ENCODE peak calls at places on chromosomes 2 and 18, in six cellular contexts. H, E, A, I, Y and T are unnamed samples.

GRCh38 chr18:68840554-68841263 is 42.8 kb downstream of the CCDC102B start:
- DNase-seq in H (no peak), E (peak; percentile 30), A (no peak), I (peak; percentile 86), Y (peak; percentile 23), T (peak; percentile 95)

GRCh38 chr2:189763908-189764661 is 1.5 kb upstream of the OSGEPL1 start:
- DNase-seq in H (peak; percentile 28), E (peak; percentile 7), A (no peak), I (no peak), Y (no peak), T (peak; percentile 60)

GRCh38 chr2:217868911-217869334 is 133.9 kb downstream of the TNS1 start:
- DNase-seq in H (no peak), E (no peak), A (no peak), I (peak; percentile 37), Y (no peak), T (peak; percentile 55)

GRCh38 chr18:7926526-7926925 is 359.4 kb downstream of the PTPRM start:
- DNase-seq in H (no peak), E (peak; percentile 74), A (no peak), I (peak; percentile 48), Y (peak; percentile 64), T (no peak)

GRCh38 chr2:239360421-239361310 is 40.2 kb downstream of the HDAC4 start:
- DNase-seq in H (no peak), E (no peak), A (no peak), I (no peak), Y (no peak), T (no peak)

GRCh38 chr2:96695602-96696001 is 44.3 kb downstream of the LMAN2L start:
- DNase-seq in H (peak; percentile 13), E (no peak), A (no peak), I (no peak), Y (no peak), T (no peak)

GRCh38 chr2:85302106-85302505 is 25.7 kb downstream of the TGOLN2 start:
- DNase-seq in H (no peak), E (no peak), A (no peak), I (no peak), Y (no peak), T (no peak)

GRCh38 chr2:230071421-230071820 is 2.7 kb upstream of the SLC16A14 start:
- DNase-seq in H (no peak), E (no peak), A (no peak), I (no peak), Y (no peak), T (no peak)

GRCh38 chr18:48006415-48007175 is 76.1 kb upstream of the SMAD2 start:
- DNase-seq in H (no peak), E (no peak), A (no peak), I (no peak), Y (no peak), T (no peak)

GRCh38 chr2:197707316-197708213 is 2.4 kb downstream of the MARS2 start:
- DNase-seq in H (peak; percentile 62), E (peak; percentile 69), A (peak; percentile 56), I (peak; percentile 67), Y (peak; percentile 24), T (peak; percentile 80)

GRCh38 chr18:11989966-11990380 is 8.7 kb downstream of the IMPA2 start:
- DNase-seq in H (no peak), E (peak; percentile 41), A (no peak), I (peak; percentile 22), Y (no peak), T (no peak)

GRCh38 chr2:11310212-11310611 is 34.2 kb downstream of the ROCK2 start:
- DNase-seq in H (no peak), E (no peak), A (no peak), I (no peak), Y (no peak), T (peak; percentile 29)

GRCh38 chr2:47041065-47041464 is 114.0 kb downstream of the STPG4 start:
- DNase-seq in H (no peak), E (no peak), A (no peak), I (no peak), Y (no peak), T (no peak)

GRCh38 chr2:111977240-111977639 is 77.8 kb upstream of the TMEM87B start:
- DNase-seq in H (no peak), E (no peak), A (no peak), I (no peak), Y (no peak), T (no peak)

GRCh38 chr2:210170442-210171303 is 536 bp downstream of the KANSL1L start:
- DNase-seq in H (peak; percentile 97), E (peak; percentile 97), A (peak; percentile 96), I (peak; percentile 92), Y (peak; percentile 88), T (peak; percentile 98)

GRCh38 chr18:48264508-48264907 is 144.7 kb downstream of the ZBTB7C start:
- DNase-seq in H (no peak), E (peak; percentile 16), A (no peak), I (no peak), Y (no peak), T (peak; percentile 9)

GRCh38 chr2:17309741-17310339 is 208.4 kb downstream of the RAD51AP2 start:
- DNase-seq in H (peak; percentile 57), E (peak; percentile 94), A (peak; percentile 79), I (peak; percentile 60), Y (peak; percentile 63), T (peak; percentile 63)

GRCh38 chr18:36075862-36076587 is 8.7 kb upstream of the RPRD1A start:
- DNase-seq in H (no peak), E (no peak), A (no peak), I (peak; percentile 48), Y (no peak), T (peak; percentile 82)

GRCh38 chr18:39806519-39806918 is 2148.5 kb upstream of the PIK3C3 start:
- DNase-seq in H (no peak), E (no peak), A (no peak), I (peak; percentile 15), Y (no peak), T (peak; percentile 33)

GRCh38 chr2:182952741-182953450 is 85.4 kb downstream of the NCKAP1 start:
- DNase-seq in H (no peak), E (no peak), A (no peak), I (peak; percentile 20), Y (no peak), T (peak; percentile 65)

GRCh38 chr2:174300114-174300513 is 34.6 kb upstream of the SP9 start:
- DNase-seq in H (no peak), E (no peak), A (no peak), I (no peak), Y (no peak), T (peak; percentile 33)

GRCh38 chr2:222904557-222905258 is 43.9 kb downstream of the ACSL3 start:
- DNase-seq in H (no peak), E (no peak), A (no peak), I (peak; percentile 62), Y (no peak), T (peak; percentile 90)

GRCh38 chr18:57951999-57952774 is 91.8 kb upstream of the NEDD4L start:
- DNase-seq in H (no peak), E (no peak), A (no peak), I (no peak), Y (no peak), T (no peak)
- TF ChIP-seq EZH2phosphoT487 in H (no peak), E (no peak), A (no peak), I (no peak), Y (no peak), T (no peak)

DNA sequence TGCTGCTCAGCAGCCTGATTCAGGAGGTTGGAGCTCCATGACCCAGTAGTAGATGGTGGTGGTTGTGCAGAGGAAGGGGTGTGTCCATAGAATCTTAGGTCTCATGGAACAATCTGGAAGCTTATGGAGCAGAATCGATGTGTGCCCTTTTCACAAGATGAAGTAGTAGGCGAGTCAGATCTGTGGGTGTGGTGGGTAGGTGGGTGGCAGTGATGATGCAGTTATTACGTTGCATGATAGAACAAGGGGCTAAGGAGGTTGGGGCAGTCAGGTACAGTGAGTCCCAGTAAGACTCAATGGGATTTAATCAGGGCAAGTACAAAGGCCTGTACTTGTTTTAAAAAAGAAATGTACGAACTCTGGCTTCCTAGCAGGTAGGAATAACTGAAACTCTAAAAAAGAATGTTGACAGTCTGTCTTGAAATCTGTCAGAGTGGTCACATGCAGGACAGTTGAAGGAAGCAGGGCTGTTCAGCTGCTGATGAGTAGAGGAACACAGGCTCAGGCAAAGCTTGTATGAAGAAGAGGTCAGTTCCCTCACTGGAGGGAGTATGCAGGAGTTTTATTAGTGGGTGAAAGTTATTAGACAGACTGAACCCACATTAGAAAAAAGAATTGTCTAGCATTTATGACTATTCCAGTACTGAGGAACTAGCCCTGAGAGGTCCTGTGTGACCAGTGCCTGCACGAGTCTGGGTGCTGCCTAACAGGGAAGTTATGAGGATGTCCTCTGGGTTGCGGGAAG is 9.3 kb downstream of the TET3 start:
- DNase-seq in H (no peak), E (no peak), A (no peak), I (no peak), Y (no peak), T (peak; percentile 27)
- H3K4me2 ChIP-seq in H (no peak overlapping the region), E (no peak overlapping the region), A (no peak overlapping the region), I (peak overlapping the region; percentile 60), Y (peak overlapping the region; percentile 52), T (peak overlapping the region; percentile 38)

GRCh38 chr2:156891609-156892008 is 365.9 kb upstream of the GALNT5 start:
- DNase-seq in H (no peak), E (no peak), A (no peak), I (no peak), Y (no peak), T (no peak)
- H2AFZ ChIP-seq in H (no peak overlapping the region), E (no peak overlapping the region), A (no peak overlapping the region), I (no peak overlapping the region), Y (peak overlapping the region; percentile 93), T (no peak overlapping the region)

DNA sequence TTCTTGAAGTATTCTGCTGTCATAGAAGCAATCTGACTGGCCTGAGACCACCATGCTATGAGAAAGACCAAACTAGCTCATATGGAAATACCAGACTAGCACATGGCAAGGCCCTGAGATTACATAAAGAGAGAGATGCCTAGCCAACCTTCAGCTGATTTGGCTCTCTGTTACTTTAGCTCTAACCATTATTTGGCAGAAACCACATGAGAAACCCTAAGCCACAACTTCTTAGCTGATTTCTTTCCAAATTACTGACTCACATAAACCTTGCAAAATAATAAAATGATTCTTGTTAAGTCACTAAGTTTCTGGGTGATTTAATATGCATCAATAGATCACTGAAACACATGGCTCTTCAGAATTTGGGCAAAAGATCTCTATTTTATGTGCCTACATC is 295.0 kb upstream of the ZNF521 start:
- DNase-seq in H (no peak), E (no peak), A (no peak), I (no peak), Y (no peak), T (peak; percentile 81)
- TF ChIP-seq EZH2phosphoT487 in H (no peak), E (no peak), A (no peak), I (no peak), Y (no peak), T (no peak)

GRCh38 chr2:144607899-144608477 is 88.1 kb upstream of the ZEB2 start:
- DNase-seq in H (no peak), E (no peak), A (peak; percentile 12), I (no peak), Y (no peak), T (peak; percentile 15)

GRCh38 chr2:144603334-144603733 is 83.4 kb upstream of the ZEB2 start:
- DNase-seq in H (no peak), E (no peak), A (no peak), I (no peak), Y (no peak), T (no peak)

GRCh38 chr2:144605232-144605631 is 85.3 kb upstream of the ZEB2 start:
- DNase-seq in H (peak; percentile 54), E (no peak), A (peak; percentile 6), I (no peak), Y (no peak), T (no peak)

GRCh38 chr2:144606756-144607498 is 87.0 kb upstream of the ZEB2 start:
- DNase-seq in H (no peak), E (no peak), A (no peak), I (no peak), Y (no peak), T (no peak)
- H3K4me2 ChIP-seq in H (no peak overlapping the region), E (no peak overlapping the region), A (no peak overlapping the region), I (no peak overlapping the region), Y (no peak overlapping the region), T (no peak overlapping the region)

GRCh38 chr2:219434718-219435525 is at the start of gene SPEG:
- DNase-seq in H (no peak), E (peak; percentile 62), A (no peak), I (no peak), Y (no peak), T (peak; percentile 44)
- H2AFZ ChIP-seq in H (no peak within 1 kb of the TSS), E (peak within 1 kb of the TSS; percentile 43), A (no peak within 1 kb of the TSS), I (no peak within 1 kb of the TSS), Y (peak within 1 kb of the TSS; percentile 99), T (peak within 1 kb of the TSS; percentile 71)